ENCODE peak calls at places on chromosomes 1 and 21, in seven cellular contexts. X, S, G, B, J, K and N are unnamed samples.

GRCh38 chr21:45456836-45457160 is 51.8 kb downstream of the COL18A1 start:
- DNase-seq in X (no peak), S (peak; percentile 58), G (no peak), B (no peak), J (no peak), K (peak; percentile 47), N (no peak)

GRCh38 chr1:199580280-199580679 is 447.2 kb upstream of the NR5A2 start:
- DNase-seq in X (no peak), S (no peak), G (no peak), B (no peak), J (no peak), K (no peak), N (no peak)

GRCh38 chr1:54403808-54404261 is 2.4 kb downstream of the SSBP3 start:
- DNase-seq in X (no peak), S (no peak), G (peak; percentile 66), B (no peak), J (no peak), K (no peak), N (no peak)

GRCh38 chr1:92623187-92623778 is 136.6 kb upstream of the GFI1 start:
- DNase-seq in X (peak; percentile 1), S (no peak), G (peak; percentile 38), B (no peak), J (no peak), K (no peak), N (no peak)

GRCh38 chr1:185158806-185159205 is 1.8 kb downstream of the SWT1 start:
- DNase-seq in X (no peak), S (no peak), G (no peak), B (no peak), J (no peak), K (no peak), N (no peak)

GRCh38 chr1:236654511-236654910 is 31.8 kb upstream of the ACTN2 start:
- DNase-seq in X (no peak), S (no peak), G (no peak), B (no peak), J (no peak), K (no peak), N (no peak)

GRCh38 chr1:30748098-30748698 is 9.4 kb downstream of the LAPTM5 start:
- DNase-seq in X (no peak), S (no peak), G (peak; percentile 24), B (no peak), J (peak; percentile 54), K (peak; percentile 12), N (no peak)

GRCh38 chr21:14548751-14549150 is 2.6 kb upstream of the SAMSN1 start:
- DNase-seq in X (no peak), S (no peak), G (peak; percentile 52), B (no peak), J (no peak), K (no peak), N (no peak)

GRCh38 chr21:28832013-28832714 is 160.5 kb downstream of the LTN1 start:
- DNase-seq in X (no peak), S (no peak), G (peak; percentile 14), B (no peak), J (no peak), K (no peak), N (no peak)

GRCh38 chr1:4483031-4483625 is 171.3 kb upstream of the AJAP1 start:
- DNase-seq in X (no peak), S (peak; percentile 42), G (no peak), B (no peak), J (no peak), K (no peak), N (no peak)

GRCh38 chr1:234186037-234186688 is 187.1 kb upstream of the COA6 start:
- DNase-seq in X (peak; percentile 92), S (no peak), G (peak; percentile 21), B (no peak), J (no peak), K (no peak), N (no peak)

GRCh38 chr1:192580351-192580962 is 4.9 kb downstream of the RGS1 start:
- DNase-seq in X (peak; percentile 42), S (no peak), G (peak; percentile 77), B (no peak), J (no peak), K (no peak), N (peak; percentile 14)

GRCh38 chr1:202710070-202711025 is at the start of gene SYT2:
- DNase-seq in X (no peak), S (peak; percentile 63), G (peak; percentile 42), B (no peak), J (no peak), K (peak; percentile 85), N (peak; percentile 74)

DNA sequence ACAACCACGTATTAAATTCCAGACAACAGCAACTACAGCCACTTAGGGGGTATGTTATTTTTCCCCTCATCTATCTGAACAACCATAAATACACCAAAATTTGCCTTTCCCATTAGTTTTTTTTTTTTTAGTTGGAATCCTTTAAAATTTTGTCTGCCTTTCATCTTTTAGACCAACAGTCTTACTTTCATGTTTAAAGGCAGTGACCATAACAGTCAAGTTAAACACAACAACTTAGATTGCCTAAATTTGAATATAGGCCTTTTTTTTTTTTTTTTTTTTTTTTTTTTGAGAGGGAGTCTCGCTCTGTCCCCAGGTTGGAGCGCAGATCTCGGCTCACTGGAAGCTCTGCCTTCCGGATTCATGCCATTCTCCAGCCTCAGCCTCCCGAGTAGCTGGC is 3.4 kb downstream of the GPBP1L1 start:
- DNase-seq in X (no peak), S (no peak), G (no peak), B (no peak), J (no peak), K (no peak), N (no peak)
- H3K4me3 ChIP-seq in X (no peak overlapping the region), S (no peak overlapping the region), G (no peak overlapping the region), B (no peak overlapping the region), J (no peak overlapping the region), K (no peak overlapping the region), N (no peak overlapping the region)

DNA sequence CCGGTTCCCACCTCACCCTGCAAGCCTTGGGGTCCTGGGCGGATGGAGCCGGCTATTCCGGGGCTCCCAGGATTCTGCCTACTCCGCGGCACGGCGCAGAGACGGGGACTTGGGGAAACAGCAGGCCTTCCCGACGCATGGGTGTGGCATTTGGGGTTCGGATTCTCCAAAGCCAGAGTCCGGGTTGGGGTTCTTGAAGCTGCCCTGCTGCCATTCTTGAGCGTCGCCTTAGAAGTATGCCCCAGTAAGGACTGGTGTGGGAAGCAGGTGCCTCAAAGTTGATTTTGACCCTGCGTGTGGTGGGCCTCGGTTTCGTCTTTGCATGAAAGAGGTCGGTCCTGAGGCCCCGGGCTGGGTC is 624 bp downstream of the GUK1 start:
- DNase-seq in X (no peak), S (no peak), G (peak; percentile 6), B (no peak), J (no peak), K (peak; percentile 72), N (no peak)
- H3K4me1 ChIP-seq in X (peaks cover 17% of the 10 kb centered on the region), S (peaks cover 39% of the 10 kb centered on the region), G (peaks cover 10% of the 10 kb centered on the region), B (peaks cover 58% of the 10 kb centered on the region), J (peaks cover 48% of the 10 kb centered on the region), K (peaks cover 25% of the 10 kb centered on the region), N (peaks cover 6% of the 10 kb centered on the region)

GRCh38 chr1:32454726-32455125 is 10.1 kb upstream of the ZBTB8B start:
- DNase-seq in X (no peak), S (no peak), G (peak; percentile 53), B (no peak), J (no peak), K (no peak), N (peak; percentile 30)

GRCh38 chr1:32447469-32448185 is 17.2 kb upstream of the ZBTB8B start:
- DNase-seq in X (peak; percentile 46), S (no peak), G (peak; percentile 91), B (no peak), J (no peak), K (no peak), N (no peak)

DNA sequence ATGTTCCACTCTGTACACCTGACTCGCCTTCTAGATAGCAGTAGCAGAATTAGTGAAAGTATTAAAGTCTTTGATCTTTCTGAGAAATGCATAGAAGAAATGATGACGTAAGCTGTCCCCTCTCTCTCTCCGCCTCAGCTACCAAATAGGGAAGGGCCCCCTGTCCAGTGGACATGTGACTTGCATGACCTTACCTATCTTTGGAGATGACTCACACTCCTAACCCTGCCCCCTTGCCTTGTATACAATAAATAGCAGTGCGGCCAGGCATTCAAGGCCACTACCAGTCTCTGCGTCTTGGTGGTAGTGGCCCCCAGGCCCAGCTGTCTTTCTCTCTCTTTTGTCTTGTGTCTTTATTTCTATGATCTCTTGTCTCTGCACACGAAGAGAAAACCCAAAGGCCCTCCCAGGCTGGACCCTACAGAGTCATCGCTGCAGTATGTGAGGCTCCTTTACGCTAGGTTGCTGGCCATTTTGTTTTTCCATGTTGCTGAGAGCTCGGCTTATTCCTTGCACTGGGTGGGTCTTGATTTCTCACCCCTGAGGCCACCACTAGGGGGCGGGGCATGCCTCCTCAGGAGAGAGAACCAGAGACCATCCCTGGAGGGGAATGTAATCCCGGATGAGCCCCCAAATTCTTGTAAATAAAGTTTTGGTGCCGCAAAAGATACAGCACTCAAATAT is 16.0 kb upstream of the ZBTB8B start:
- DNase-seq in X (peak; percentile 68), S (no peak), G (peak; percentile 29), B (no peak), J (no peak), K (no peak), N (peak; percentile 67)
- TF ChIP-seq CTCF in X (peak; percentile 79), S (no peak), G (no peak), B (no peak), J (no peak), K (no peak), N (peak; percentile 54)

GRCh38 chr1:28088168-28088961 is at the start of gene EYA3:
- DNase-seq in X (peak; percentile 96), S (peak; percentile 99), G (peak; percentile 99), B (peak; percentile 90), J (peak; percentile 99), K (peak; percentile 99), N (peak; percentile 93)
- H3K4me3 ChIP-seq in X (peak within 1 kb of the TSS; percentile 87), S (peak within 1 kb of the TSS; percentile 82), G (peak within 1 kb of the TSS; percentile 80), B (peak within 1 kb of the TSS; percentile 83), J (peak within 1 kb of the TSS; percentile 91), K (peak within 1 kb of the TSS; percentile 69), N (peak within 1 kb of the TSS; percentile 82)

GRCh38 chr1:156072251-156072650 is 10.0 kb downstream of the MEX3A start:
- DNase-seq in X (no peak), S (no peak), G (no peak), B (no peak), J (no peak), K (no peak), N (no peak)
- H3K4me1 ChIP-seq in X (peaks cover 11% of the 10 kb centered on the region), S (peaks cover 14% of the 10 kb centered on the region), G (peaks cover 54% of the 10 kb centered on the region), B (peaks cover 18% of the 10 kb centered on the region), J (peaks cover 19% of the 10 kb centered on the region), K (no peaks in the 10 kb centered on the region), N (peaks cover 5% of the 10 kb centered on the region)

DNA sequence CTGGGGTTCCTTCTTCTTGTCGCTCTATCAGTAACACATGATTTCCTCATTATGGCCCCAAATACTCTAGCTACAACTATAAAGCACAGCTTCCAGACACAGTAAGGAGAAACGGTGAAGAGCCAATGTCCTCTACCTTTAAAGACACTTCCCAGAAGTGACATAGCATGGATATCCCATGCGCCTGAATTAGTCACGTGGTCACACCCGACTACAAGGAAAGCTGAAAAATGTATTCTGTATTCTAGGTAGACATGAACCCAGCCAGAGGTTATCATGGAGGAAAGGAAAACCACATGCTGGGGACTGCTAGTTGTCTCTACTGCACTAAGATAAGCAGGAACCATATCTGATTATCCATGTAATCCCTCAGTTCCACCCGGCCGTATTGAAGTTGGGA is 244.3 kb downstream of the LMX1A start:
- DNase-seq in X (no peak), S (no peak), G (no peak), B (no peak), J (no peak), K (no peak), N (no peak)
- TF ChIP-seq CTCF in X (no peak), S (no peak), G (no peak), B (no peak), J (no peak), K (no peak), N (no peak)